ENCODE peak calls at places on chromosomes 16 and 17, in six cellular contexts. One of them, this sample, is unnamed.

GRCh38 chr16:51500306-51500705 is 349.2 kb upstream of the SALL1 start:
- DNase-seq in A549: peak
- DNase-seq in PC-3: no peak
- DNase-seq in right lobe of liver: no peak
- DNase-seq in heart left ventricle: no peak
- DNase-seq in dorsolateral prefrontal cortex: no peak
- DNase-seq in this sample: no peak

GRCh38 chr17:56819431-56820145 is 14.1 kb downstream of the C17orf67 start:
- DNase-seq in dorsolateral prefrontal cortex: peak
- DNase-seq in PC-3: peak
- DNase-seq in right lobe of liver: no peak
- DNase-seq in A549: peak
- DNase-seq in heart left ventricle: peak
- DNase-seq in this sample: peak

GRCh38 chr16:66335704-66336329 is 30.7 kb upstream of the CDH5 start:
- DNase-seq in right lobe of liver: no peak
- DNase-seq in PC-3: no peak
- DNase-seq in heart left ventricle: peak
- DNase-seq in A549: no peak
- DNase-seq in dorsolateral prefrontal cortex: peak
- DNase-seq in this sample: peak

GRCh38 chr16:22814330-22815105 is 556 bp downstream of the HS3ST2 start:
- DNase-seq in right lobe of liver: no peak
- DNase-seq in heart left ventricle: no peak
- DNase-seq in A549: no peak
- DNase-seq in PC-3: no peak
- DNase-seq in dorsolateral prefrontal cortex: no peak
- DNase-seq in this sample: no peak

GRCh38 chr16:78284957-78285434 is 185.5 kb downstream of the WWOX start:
- DNase-seq in right lobe of liver: no peak
- DNase-seq in PC-3: no peak
- DNase-seq in A549: no peak
- DNase-seq in dorsolateral prefrontal cortex: no peak
- DNase-seq in heart left ventricle: no peak
- DNase-seq in this sample: no peak

GRCh38 chr16:89505204-89506112 is 2.7 kb upstream of the SPG7 start:
- DNase-seq in dorsolateral prefrontal cortex: peak
- DNase-seq in A549: peak
- DNase-seq in PC-3: peak
- DNase-seq in heart left ventricle: peak
- DNase-seq in right lobe of liver: peak
- DNase-seq in this sample: peak

GRCh38 chr17:81000631-81001357 is 9.2 kb downstream of the CHMP6 start:
- DNase-seq in right lobe of liver: peak
- DNase-seq in A549: no peak
- DNase-seq in PC-3: no peak
- DNase-seq in dorsolateral prefrontal cortex: no peak
- DNase-seq in heart left ventricle: no peak
- DNase-seq in this sample: no peak

GRCh38 chr16:83231771-83232170 is 576.0 kb upstream of the HSBP1 start:
- DNase-seq in dorsolateral prefrontal cortex: no peak
- DNase-seq in heart left ventricle: no peak
- DNase-seq in A549: no peak
- DNase-seq in PC-3: no peak
- DNase-seq in right lobe of liver: no peak
- DNase-seq in this sample: peak

GRCh38 chr16:16021988-16022682 is 72.7 kb downstream of the ABCC1 start:
- DNase-seq in heart left ventricle: peak
- DNase-seq in right lobe of liver: peak
- DNase-seq in PC-3: peak
- DNase-seq in dorsolateral prefrontal cortex: peak
- DNase-seq in A549: peak
- DNase-seq in this sample: peak

GRCh38 chr16:83967838-83968482 is at the start of gene NECAB2:
- DNase-seq in dorsolateral prefrontal cortex: no peak
- DNase-seq in heart left ventricle: peak
- DNase-seq in PC-3: peak
- DNase-seq in right lobe of liver: peak
- DNase-seq in A549: no peak
- DNase-seq in this sample: no peak

GRCh38 chr16:85780281-85780680 is 19.1 kb downstream of the EMC8 start:
- DNase-seq in right lobe of liver: no peak
- DNase-seq in PC-3: no peak
- DNase-seq in heart left ventricle: no peak
- DNase-seq in dorsolateral prefrontal cortex: no peak
- DNase-seq in A549: no peak
- DNase-seq in this sample: no peak

GRCh38 chr16:64152010-64152767 is 969.7 kb downstream of the CDH11 start:
- DNase-seq in A549: no peak
- DNase-seq in heart left ventricle: no peak
- DNase-seq in PC-3: no peak
- DNase-seq in dorsolateral prefrontal cortex: no peak
- DNase-seq in right lobe of liver: no peak
- DNase-seq in this sample: no peak

GRCh38 chr17:58082341-58082869 is 814 bp upstream of the DYNLL2 start:
- DNase-seq in A549: no peak
- DNase-seq in dorsolateral prefrontal cortex: no peak
- DNase-seq in right lobe of liver: no peak
- DNase-seq in heart left ventricle: no peak
- DNase-seq in PC-3: no peak
- DNase-seq in this sample: no peak

GRCh38 chr16:3612510-3613466 is 1.4 kb upstream of the SLX4 start:
- DNase-seq in dorsolateral prefrontal cortex: no peak
- DNase-seq in right lobe of liver: no peak
- DNase-seq in A549: no peak
- DNase-seq in heart left ventricle: no peak
- DNase-seq in PC-3: no peak
- DNase-seq in this sample: no peak

GRCh38 chr17:38605230-38605851 is 411 bp downstream of the SRCIN1 start:
- DNase-seq in dorsolateral prefrontal cortex: no peak
- DNase-seq in heart left ventricle: no peak
- DNase-seq in right lobe of liver: no peak
- DNase-seq in A549: no peak
- DNase-seq in PC-3: no peak
- DNase-seq in this sample: no peak

GRCh38 chr16:55184052-55184451 is 140.0 kb upstream of the IRX6 start:
- DNase-seq in right lobe of liver: no peak
- DNase-seq in dorsolateral prefrontal cortex: no peak
- DNase-seq in A549: no peak
- DNase-seq in heart left ventricle: no peak
- DNase-seq in PC-3: no peak
- DNase-seq in this sample: no peak

GRCh38 chr17:80694085-80694991 is 149.7 kb downstream of the RPTOR start:
- DNase-seq in right lobe of liver: no peak
- DNase-seq in dorsolateral prefrontal cortex: no peak
- DNase-seq in heart left ventricle: no peak
- DNase-seq in PC-3: no peak
- DNase-seq in A549: no peak
- DNase-seq in this sample: no peak

GRCh38 chr16:25089346-25089745 is 22.2 kb upstream of the LCMT1 start:
- DNase-seq in dorsolateral prefrontal cortex: no peak
- DNase-seq in right lobe of liver: no peak
- DNase-seq in PC-3: peak
- DNase-seq in A549: no peak
- DNase-seq in heart left ventricle: no peak
- DNase-seq in this sample: no peak

GRCh38 chr16:75267631-75268264 is 16.3 kb upstream of the BCAR1 start:
- DNase-seq in A549: peak
- DNase-seq in right lobe of liver: no peak
- DNase-seq in PC-3: peak
- DNase-seq in dorsolateral prefrontal cortex: peak
- DNase-seq in heart left ventricle: peak
- DNase-seq in this sample: no peak

GRCh38 chr17:1078062-1078711 is 81.3 kb downstream of the TIMM22 start:
- DNase-seq in dorsolateral prefrontal cortex: no peak
- DNase-seq in A549: no peak
- DNase-seq in PC-3: no peak
- DNase-seq in heart left ventricle: no peak
- DNase-seq in right lobe of liver: no peak
- DNase-seq in this sample: no peak

GRCh38 chr16:324451-325334 is 27.8 kb downstream of the AXIN1 start:
- DNase-seq in right lobe of liver: no peak
- DNase-seq in A549: no peak
- DNase-seq in heart left ventricle: peak
- DNase-seq in PC-3: no peak
- DNase-seq in dorsolateral prefrontal cortex: no peak
- DNase-seq in this sample: no peak

GRCh38 chr17:39605492-39606433 is 2.0 kb downstream of the NEUROD2 start:
- DNase-seq in dorsolateral prefrontal cortex: no peak
- DNase-seq in heart left ventricle: no peak
- DNase-seq in PC-3: no peak
- DNase-seq in A549: peak
- DNase-seq in right lobe of liver: no peak
- DNase-seq in this sample: no peak

GRCh38 chr17:35448214-35448898 is at the start of gene SLFN13:
- DNase-seq in dorsolateral prefrontal cortex: no peak
- DNase-seq in right lobe of liver: peak
- DNase-seq in A549: peak
- DNase-seq in heart left ventricle: peak
- DNase-seq in PC-3: peak
- DNase-seq in this sample: peak

GRCh38 chr17:16649585-16649984 is 4.1 kb downstream of the ZNF624 start:
- DNase-seq in A549: no peak
- DNase-seq in dorsolateral prefrontal cortex: no peak
- DNase-seq in heart left ventricle: no peak
- DNase-seq in PC-3: no peak
- DNase-seq in right lobe of liver: no peak
- DNase-seq in this sample: no peak

GRCh38 chr16:1859650-1860049 is 12.3 kb downstream of the MEIOB start:
- DNase-seq in A549: no peak
- DNase-seq in dorsolateral prefrontal cortex: no peak
- DNase-seq in PC-3: no peak
- DNase-seq in right lobe of liver: no peak
- DNase-seq in heart left ventricle: no peak
- DNase-seq in this sample: no peak

GRCh38 chr17:71987634-71988033 is 133.2 kb upstream of the SOX9 start:
- DNase-seq in right lobe of liver: no peak
- DNase-seq in dorsolateral prefrontal cortex: no peak
- DNase-seq in PC-3: peak
- DNase-seq in heart left ventricle: no peak
- DNase-seq in A549: no peak
- DNase-seq in this sample: peak

GRCh38 chr17:71995570-71995969 is 125.2 kb upstream of the SOX9 start:
- DNase-seq in heart left ventricle: no peak
- DNase-seq in PC-3: peak
- DNase-seq in right lobe of liver: no peak
- DNase-seq in A549: no peak
- DNase-seq in dorsolateral prefrontal cortex: no peak
- DNase-seq in this sample: peak

DNA sequence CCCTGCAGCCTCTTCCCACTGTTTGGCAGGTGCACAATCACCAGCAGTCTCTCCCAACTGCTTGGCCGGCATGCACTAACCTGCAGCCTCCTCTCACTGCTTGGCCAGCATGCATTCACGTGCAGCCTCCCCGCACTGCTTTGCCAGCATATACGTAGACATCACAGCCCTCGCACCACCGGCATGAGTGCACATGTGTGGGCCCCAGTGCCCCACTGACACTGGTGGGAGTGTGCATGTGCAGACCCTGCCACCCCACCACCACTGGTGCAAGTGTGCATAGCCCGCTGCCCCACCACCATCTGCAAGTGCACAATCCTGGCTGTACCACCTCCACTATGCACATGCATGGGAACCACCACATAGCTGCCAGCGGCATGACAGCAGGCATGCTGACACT is 127.5 kb upstream of the SOX9 start:
- DNase-seq in A549: no peak
- DNase-seq in PC-3: no peak
- DNase-seq in dorsolateral prefrontal cortex: no peak
- DNase-seq in right lobe of liver: no peak
- DNase-seq in heart left ventricle: no peak
- DNase-seq in this sample: no peak
- TF ChIP-seq CTCF in A549: no peak
- TF ChIP-seq CTCF in PC-3: no peak
- TF ChIP-seq CTCF in dorsolateral prefrontal cortex: no peak
- TF ChIP-seq CTCF in right lobe of liver: no peak
- TF ChIP-seq CTCF in heart left ventricle: no peak
- TF ChIP-seq CTCF in this sample: no peak

DNA sequence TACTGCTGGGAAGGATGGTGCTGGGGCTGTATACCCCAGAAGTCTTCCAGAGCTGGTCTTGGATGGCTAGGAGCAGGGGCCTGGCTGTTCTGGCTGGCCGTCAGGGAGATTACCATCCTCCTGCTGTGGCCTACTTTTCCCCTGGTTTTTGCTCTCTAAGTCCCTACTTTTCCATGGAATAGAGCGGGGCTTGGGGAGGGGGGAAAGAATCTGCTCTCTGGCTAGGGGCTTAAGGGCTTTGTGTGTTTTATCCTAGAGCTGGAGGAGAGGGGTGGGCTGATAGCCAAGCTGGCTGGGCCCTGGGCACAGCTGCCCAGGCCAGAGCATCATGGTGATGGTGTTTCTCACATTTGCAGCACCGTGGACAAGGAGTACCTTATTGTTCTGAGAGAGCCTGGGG is 3.6 kb downstream of the NRN1L start:
- DNase-seq in heart left ventricle: no peak
- DNase-seq in dorsolateral prefrontal cortex: no peak
- DNase-seq in PC-3: no peak
- DNase-seq in A549: no peak
- DNase-seq in right lobe of liver: no peak
- DNase-seq in this sample: no peak
- H3K27ac ChIP-seq in heart left ventricle: no peak
- H3K27ac ChIP-seq in dorsolateral prefrontal cortex: no peak
- H3K27ac ChIP-seq in PC-3: no peak
- H3K27ac ChIP-seq in A549: no peak
- H3K27ac ChIP-seq in right lobe of liver: no peak
- H3K27ac ChIP-seq in this sample: no peak

GRCh38 chr17:75088902-75089417 is 1.2 kb downstream of the SLC16A5 start:
- DNase-seq in PC-3: peak
- DNase-seq in dorsolateral prefrontal cortex: no peak
- DNase-seq in right lobe of liver: no peak
- DNase-seq in A549: peak
- DNase-seq in heart left ventricle: no peak
- DNase-seq in this sample: no peak

GRCh38 chr17:75087558-75088453 is at the start of gene SLC16A5:
- DNase-seq in heart left ventricle: peak
- DNase-seq in A549: peak
- DNase-seq in dorsolateral prefrontal cortex: peak
- DNase-seq in right lobe of liver: peak
- DNase-seq in PC-3: no peak
- DNase-seq in this sample: peak

GRCh38 chr17:75087182-75087557 is 584 bp upstream of the SLC16A5 start:
- DNase-seq in A549: no peak
- DNase-seq in PC-3: no peak
- DNase-seq in right lobe of liver: no peak
- DNase-seq in heart left ventricle: no peak
- DNase-seq in dorsolateral prefrontal cortex: no peak
- DNase-seq in this sample: no peak

GRCh38 chr17:75086496-75087181 is 1.1 kb upstream of the SLC16A5 start:
- DNase-seq in PC-3: no peak
- DNase-seq in right lobe of liver: no peak
- DNase-seq in A549: peak
- DNase-seq in dorsolateral prefrontal cortex: no peak
- DNase-seq in heart left ventricle: no peak
- DNase-seq in this sample: no peak

GRCh38 chr17:75088465-75088895 is 726 bp downstream of the SLC16A5 start:
- DNase-seq in A549: peak
- DNase-seq in right lobe of liver: no peak
- DNase-seq in dorsolateral prefrontal cortex: no peak
- DNase-seq in heart left ventricle: no peak
- DNase-seq in PC-3: no peak
- DNase-seq in this sample: no peak
- H3K4me3 ChIP-seq in A549: peak
- H3K4me3 ChIP-seq in right lobe of liver: peak
- H3K4me3 ChIP-seq in dorsolateral prefrontal cortex: no peak
- H3K4me3 ChIP-seq in heart left ventricle: peak
- H3K4me3 ChIP-seq in PC-3: no peak
- H3K4me3 ChIP-seq in this sample: peak

GRCh38 chr16:56221995-56222394 is 30.7 kb downstream of the GNAO1 start:
- DNase-seq in PC-3: no peak
- DNase-seq in right lobe of liver: no peak
- DNase-seq in dorsolateral prefrontal cortex: no peak
- DNase-seq in A549: no peak
- DNase-seq in heart left ventricle: no peak
- DNase-seq in this sample: no peak
- TF ChIP-seq CTCF in PC-3: no peak
- TF ChIP-seq CTCF in right lobe of liver: no peak
- TF ChIP-seq CTCF in dorsolateral prefrontal cortex: no peak
- TF ChIP-seq CTCF in A549: no peak
- TF ChIP-seq CTCF in heart left ventricle: no peak
- TF ChIP-seq CTCF in this sample: no peak

This sample was measured in brain microvascular endothelial cell.